ENCODE peak calls at places on chromosomes 4 and X, in seven cellular contexts. S is right atrium auricular region, I is MM.1S, J is left ventricle myocardium inferior, O is lower lobe of right lung, X is sigmoid colon, M is PC-9. N is an unnamed sample.

GRCh38 chrX:74061879-74062278 is 242.1 kb upstream of the ZCCHC13 start:
- DNase-seq in S (no peak), I (no peak), J (no peak), O (no peak), X (no peak), M (no peak), N (no peak)

GRCh38 chr4:14768449-14768848 is 233.8 kb upstream of the CPEB2 start:
- DNase-seq in S (no peak), I (no peak), J (no peak), O (no peak), X (no peak), M (no peak), N (no peak)

GRCh38 chr4:80081566-80081965 is 8.5 kb upstream of the ANTXR2 start:
- DNase-seq in S (no peak), I (no peak), J (no peak), O (no peak), X (no peak), M (no peak), N (no peak)

GRCh38 chrX:3548743-3549441 is 164.6 kb downstream of the PRKX start:
- DNase-seq in S (no peak), I (no peak), J (no peak), O (no peak), X (no peak), M (no peak), N (peak; percentile 62)

GRCh38 chr4:15500721-15501120 is 31.0 kb downstream of the CC2D2A start:
- DNase-seq in S (no peak), I (no peak), J (no peak), O (no peak), X (no peak), M (no peak), N (no peak)

GRCh38 chrX:121308276-121308805 is 260.9 kb downstream of the GLUD2 start:
- DNase-seq in S (no peak), I (peak; percentile 87), J (no peak), O (no peak), X (no peak), M (no peak), N (no peak)

GRCh38 chrX:110944793-110945466 is 149.3 kb upstream of the CHRDL1 start:
- DNase-seq in S (no peak), I (no peak), J (no peak), O (no peak), X (no peak), M (no peak), N (no peak)

GRCh38 chr4:156870861-156871260 is 100.7 kb downstream of the PDGFC start:
- DNase-seq in S (no peak), I (no peak), J (no peak), O (no peak), X (no peak), M (no peak), N (no peak)

GRCh38 chr4:165994706-165995105 is 121.7 kb downstream of the TLL1 start:
- DNase-seq in S (no peak), I (no peak), J (no peak), O (no peak), X (no peak), M (no peak), N (no peak)

GRCh38 chr4:8547108-8547911 is 32.9 kb upstream of the GPR78 start:
- DNase-seq in S (no peak), I (peak; percentile 47), J (no peak), O (no peak), X (no peak), M (peak; percentile 89), N (no peak)

GRCh38 chr4:65592089-65592488 is 78.2 kb downstream of the EPHA5 start:
- DNase-seq in S (no peak), I (no peak), J (no peak), O (no peak), X (no peak), M (no peak), N (no peak)

GRCh38 chr4:65589331-65589730 is 81.0 kb downstream of the EPHA5 start:
- DNase-seq in S (no peak), I (no peak), J (no peak), O (no peak), X (no peak), M (no peak), N (no peak)
- H3K27ac ChIP-seq in S (no peak overlapping the region), I (no peak overlapping the region), J (no peak overlapping the region), O (no peak overlapping the region), X (no peak overlapping the region), M (no peak overlapping the region), N (no peak overlapping the region)

DNA sequence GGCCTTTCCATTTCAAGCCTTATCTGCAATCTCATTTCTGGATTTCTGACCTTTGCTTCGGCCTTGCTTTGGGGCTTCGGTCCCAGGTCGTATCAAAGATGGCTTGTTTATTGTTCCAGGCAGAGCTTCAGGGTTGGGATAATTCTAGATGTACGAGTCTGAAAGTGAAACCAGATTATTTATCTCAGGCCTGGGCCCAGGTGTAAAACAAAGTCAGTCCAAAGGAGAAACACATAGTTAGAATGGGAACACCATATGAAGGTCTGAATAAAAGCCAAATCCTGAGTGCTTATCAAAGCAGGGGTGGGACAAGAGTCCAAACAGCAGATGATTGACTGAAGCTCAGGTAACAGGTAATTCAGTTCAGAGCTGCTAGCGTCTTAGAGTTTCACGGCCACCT is 17.1 kb downstream of the PRIMPOL start:
- DNase-seq in S (no peak), I (peak; percentile 50), J (no peak), O (no peak), X (no peak), M (no peak), N (no peak)
- H3K4me3 ChIP-seq in S (no peak overlapping the region), I (peak overlapping the region; percentile 1), J (no peak overlapping the region), O (no peak overlapping the region), X (no peak overlapping the region), M (no peak overlapping the region), N (no peak overlapping the region)

DNA sequence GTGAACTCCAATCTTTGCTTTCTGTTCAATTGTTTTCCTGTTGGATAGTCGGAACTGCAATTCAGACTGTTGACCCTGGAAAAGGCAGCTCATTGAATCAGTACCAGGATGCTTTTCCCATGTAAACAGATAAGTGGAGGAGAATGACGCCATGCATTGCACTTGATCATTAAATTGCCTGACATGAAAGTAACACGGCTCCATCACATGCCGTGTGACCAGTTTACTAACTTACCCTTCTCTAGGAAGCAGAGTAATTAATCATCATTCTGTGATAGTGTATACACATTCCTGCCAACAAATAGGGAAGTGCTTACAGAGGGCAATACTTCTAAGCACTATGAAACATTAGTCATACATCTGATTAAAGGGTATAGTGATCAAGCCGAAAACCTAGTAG is 101.4 kb downstream of the PPARGC1A start:
- DNase-seq in S (no peak), I (no peak), J (no peak), O (no peak), X (no peak), M (peak; percentile 41), N (no peak)
- TF ChIP-seq CTCF in S (no peak), I (no peak), J (no peak), O (no peak), X (no peak), M (no peak), N (no peak)

GRCh38 chrX:107825698-107826285 is at the start of gene MID2:
- DNase-seq in S (peak; percentile 69), I (peak; percentile 46), J (peak; percentile 24), O (peak; percentile 76), X (peak; percentile 88), M (peak; percentile 74), N (no peak)
- H3K27ac ChIP-seq in S (peak within 1 kb of the TSS; percentile 76), I (no peak within 1 kb of the TSS), J (peak within 1 kb of the TSS; percentile 90), O (peak within 1 kb of the TSS; percentile 89), X (peak within 1 kb of the TSS; percentile 91), M (no peak within 1 kb of the TSS), N (no peak within 1 kb of the TSS)

GRCh38 chr4:153140294-153140693 is 63.9 kb upstream of the TRIM2 start:
- DNase-seq in S (no peak), I (no peak), J (no peak), O (no peak), X (no peak), M (no peak), N (no peak)

GRCh38 chr4:153141238-153141637 is 63.0 kb upstream of the TRIM2 start:
- DNase-seq in S (no peak), I (no peak), J (no peak), O (no peak), X (no peak), M (no peak), N (no peak)

GRCh38 chr4:153137168-153137567 is 67.1 kb upstream of the TRIM2 start:
- DNase-seq in S (no peak), I (no peak), J (no peak), O (no peak), X (no peak), M (peak; percentile 47), N (no peak)

GRCh38 chr4:153137677-153138630 is 66.3 kb upstream of the TRIM2 start:
- DNase-seq in S (no peak), I (no peak), J (no peak), O (no peak), X (no peak), M (no peak), N (no peak)

GRCh38 chr4:153138736-153139135 is 65.5 kb upstream of the TRIM2 start:
- DNase-seq in S (no peak), I (no peak), J (no peak), O (no peak), X (no peak), M (no peak), N (no peak)
- H3K4me3 ChIP-seq in S (no peak overlapping the region), I (no peak overlapping the region), J (no peak overlapping the region), O (no peak overlapping the region), X (no peak overlapping the region), M (no peak overlapping the region), N (no peak overlapping the region)

GRCh38 chr4:103032575-103032974 is 13.1 kb upstream of the SLC9B1 start:
- DNase-seq in S (no peak), I (peak; percentile 28), J (no peak), O (no peak), X (no peak), M (peak; percentile 34), N (no peak)
- TF ChIP-seq CTCF in S (no peak), I (peak; percentile 44), J (peak; percentile 39), O (peak; percentile 33), X (no peak), M (peak; percentile 48), N (peak; percentile 72)

GRCh38 chr4:173529505-173530325 is at the start of gene HAND2:
- DNase-seq in S (peak; percentile 93), I (no peak), J (peak; percentile 84), O (no peak), X (peak; percentile 97), M (no peak), N (no peak)

GRCh38 chr4:173528378-173529321 is 1.4 kb downstream of the HAND2 start:
- DNase-seq in S (no peak), I (no peak), J (peak; percentile 36), O (no peak), X (peak; percentile 77), M (no peak), N (no peak)

GRCh38 chr4:173532725-173533511 is 2.9 kb upstream of the HAND2 start:
- DNase-seq in S (no peak), I (no peak), J (no peak), O (no peak), X (peak; percentile 68), M (no peak), N (no peak)

GRCh38 chr4:173530326-173531062 is 465 bp upstream of the HAND2 start:
- DNase-seq in S (no peak), I (no peak), J (no peak), O (no peak), X (peak; percentile 70), M (no peak), N (no peak)

GRCh38 chr4:173531085-173531965 is 1.3 kb upstream of the HAND2 start:
- DNase-seq in S (no peak), I (no peak), J (peak; percentile 62), O (no peak), X (peak; percentile 92), M (no peak), N (no peak)
- H3K27ac ChIP-seq in S (peak overlapping the region; percentile 94), I (no peak overlapping the region), J (peak overlapping the region; percentile 96), O (no peak overlapping the region), X (peak overlapping the region; percentile 99), M (no peak overlapping the region), N (no peak overlapping the region)